ENCODE peak calls at places on chromosomes 7 and 10, in four cellular contexts. R, B, N and V are unnamed samples.

GRCh38 chr7:2932761-2933251 is 88.7 kb upstream of the GNA12 start:
- DNase-seq in R (no peak), B (no peak), N (no peak), V (no peak)

GRCh38 chr10:3654496-3654895 is 130.5 kb downstream of the KLF6 start:
- DNase-seq in R (no peak), B (no peak), N (peak; percentile 51), V (no peak)

GRCh38 chr10:55631071-55631654 is 729.9 kb downstream of the ZWINT start:
- DNase-seq in R (peak; percentile 86), B (peak; percentile 4), N (no peak), V (peak; percentile 57)

GRCh38 chr10:97539523-97540200 is 32.9 kb upstream of the ANKRD2 start:
- DNase-seq in R (peak; percentile 12), B (peak; percentile 70), N (peak; percentile 94), V (peak; percentile 77)

GRCh38 chr10:5159126-5159525 is 25.8 kb downstream of the AKR1C8 start:
- DNase-seq in R (no peak), B (no peak), N (peak; percentile 3), V (no peak)

GRCh38 chr7:80588591-80588990 is 49.9 kb upstream of the CD36 start:
- DNase-seq in R (no peak), B (no peak), N (peak; percentile 40), V (peak; percentile 32)

GRCh38 chr10:65313406-65313805 is 1612.4 kb upstream of the LRRTM3 start:
- DNase-seq in R (no peak), B (peak; percentile 25), N (no peak), V (peak; percentile 54)

GRCh38 chr7:135979674-135980660 is 2.8 kb upstream of the MTPN start:
- DNase-seq in R (no peak), B (peak; percentile 55), N (peak; percentile 61), V (peak; percentile 46)

GRCh38 chr7:151131622-151132293 is 35.7 kb downstream of the GBX1 start:
- DNase-seq in R (peak; percentile 56), B (no peak), N (no peak), V (no peak)

GRCh38 chr7:117689421-117689820 is 183.8 kb downstream of the CTTNBP2 start:
- DNase-seq in R (no peak), B (no peak), N (no peak), V (no peak)

GRCh38 chr10:103584216-103585010 is 90.9 kb downstream of the NEURL1 start:
- DNase-seq in R (no peak), B (no peak), N (no peak), V (no peak)

GRCh38 chr7:141158562-141158961 is 84.7 kb downstream of the TMEM178B start:
- DNase-seq in R (no peak), B (peak; percentile 100), N (peak; percentile 84), V (peak; percentile 99)

GRCh38 chr7:90225181-90225580 is 13.6 kb downstream of the STEAP2 start:
- DNase-seq in R (no peak), B (no peak), N (no peak), V (no peak)

GRCh38 chr10:33930079-33930478 is 595.6 kb upstream of the NRP1 start:
- DNase-seq in R (no peak), B (no peak), N (no peak), V (no peak)

GRCh38 chr7:1144269-1144771 is 15.7 kb downstream of the ZFAND2A start:
- DNase-seq in R (no peak), B (peak; percentile 29), N (peak; percentile 31), V (peak; percentile 19)
- TF ChIP-seq CTCF in R (peak; percentile 15), B (peak; percentile 44), N (no peak), V (peak; percentile 22)

GRCh38 chr7:11754933-11755332 is 77.1 kb downstream of the THSD7A start:
- DNase-seq in R (no peak), B (no peak), N (no peak), V (no peak)
- TF ChIP-seq CTCF in R (no peak), B (no peak), N (no peak), V (no peak)

GRCh38 chr10:67664936-67665335 is 31.1 kb downstream of the CTNNA3 start:
- DNase-seq in R (no peak), B (no peak), N (peak; percentile 1), V (no peak)

GRCh38 chr10:67668448-67668847 is 27.5 kb downstream of the CTNNA3 start:
- DNase-seq in R (no peak), B (peak; percentile 57), N (peak; percentile 0), V (no peak)

GRCh38 chr10:67666416-67667043 is 29.5 kb downstream of the CTNNA3 start:
- DNase-seq in R (no peak), B (no peak), N (peak; percentile 44), V (peak; percentile 29)

GRCh38 chr10:67663449-67664087 is 32.4 kb downstream of the CTNNA3 start:
- DNase-seq in R (peak; percentile 42), B (no peak), N (no peak), V (no peak)

DNA sequence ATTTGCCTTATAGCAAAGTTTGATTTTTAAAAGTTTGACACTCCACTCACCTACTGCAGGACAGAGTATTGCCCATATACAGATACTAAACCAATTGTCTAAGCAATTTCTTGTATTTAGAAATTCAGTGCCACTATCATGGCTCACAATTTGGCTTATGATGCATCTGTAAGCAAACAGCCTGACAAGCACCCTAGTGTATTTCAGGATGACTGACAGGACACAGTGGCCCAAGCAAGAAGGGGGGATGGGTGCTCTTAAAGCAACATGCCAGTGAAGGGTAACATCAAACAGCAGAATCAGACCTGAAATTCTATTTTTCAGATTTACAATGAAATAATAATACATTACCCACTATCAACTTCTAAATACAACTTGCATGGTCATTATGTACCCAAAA is 30.5 kb downstream of the CTNNA3 start:
- DNase-seq in R (no peak), B (no peak), N (no peak), V (no peak)
- TF ChIP-seq CTCF in R (no peak), B (no peak), N (no peak), V (no peak)

GRCh38 chr7:36937754-36938551 is 213.7 kb upstream of the AOAH start:
- DNase-seq in R (no peak), B (no peak), N (no peak), V (no peak)
- TF ChIP-seq CTCF in R (no peak), B (no peak), N (no peak), V (no peak)

GRCh38 chr7:45984386-45985295 is 63.6 kb upstream of the IGFBP3 start:
- DNase-seq in R (no peak), B (no peak), N (no peak), V (no peak)
- TF ChIP-seq CTCF in R (no peak), B (peak; percentile 11), N (no peak), V (no peak)

DNA sequence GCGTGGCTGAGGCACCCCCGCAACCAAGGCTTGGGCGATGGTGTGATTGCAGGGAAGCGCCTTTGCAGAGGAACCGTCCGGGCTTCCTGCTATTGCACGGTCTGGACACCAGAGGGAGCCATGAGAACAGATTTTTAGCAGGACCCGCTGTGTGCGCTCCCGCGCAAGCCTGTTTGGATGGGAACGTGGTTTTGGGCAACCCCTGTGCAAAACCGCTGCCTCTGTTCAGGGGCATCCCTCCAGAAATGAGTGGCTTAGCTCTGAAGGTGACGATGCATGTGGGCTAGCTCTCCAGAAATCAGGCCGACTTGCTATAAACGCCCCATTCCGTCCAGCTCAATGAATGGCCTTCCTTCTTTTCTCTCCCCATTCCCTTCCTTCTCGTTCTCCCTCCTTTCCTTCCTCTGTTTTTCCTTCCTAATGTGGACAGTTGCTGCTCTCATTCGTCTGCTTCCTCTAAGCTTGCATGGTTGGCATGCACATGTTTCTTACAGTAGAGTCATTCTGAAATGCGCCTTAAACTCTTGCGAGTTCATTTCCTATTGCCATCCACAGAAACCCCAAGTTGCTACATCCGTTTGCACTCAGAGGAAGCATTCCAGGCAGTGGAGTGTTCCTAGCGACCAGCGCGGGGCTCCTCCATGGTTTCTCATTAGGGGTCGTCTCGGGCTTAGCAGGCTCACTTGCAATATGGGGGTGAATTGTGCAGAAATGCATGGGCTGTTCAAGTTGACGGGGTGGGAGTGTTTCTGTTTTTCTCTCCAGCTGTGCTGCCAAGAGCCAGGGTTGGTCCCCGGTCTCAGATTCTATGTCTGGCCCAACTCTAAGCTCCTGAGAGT is 302.5 kb upstream of the GALNT17 start:
- DNase-seq in R (peak; percentile 83), B (peak; percentile 67), N (peak; percentile 61), V (peak; percentile 50)
- TF ChIP-seq CTCF in R (peak; percentile 91), B (peak; percentile 90), N (peak; percentile 88), V (peak; percentile 80)

GRCh38 chr7:114217026-114217425 is 197.6 kb upstream of the FOXP2 start:
- DNase-seq in R (no peak), B (no peak), N (no peak), V (no peak)
- TF ChIP-seq CTCF in R (no peak), B (peak; percentile 42), N (no peak), V (no peak)

DNA sequence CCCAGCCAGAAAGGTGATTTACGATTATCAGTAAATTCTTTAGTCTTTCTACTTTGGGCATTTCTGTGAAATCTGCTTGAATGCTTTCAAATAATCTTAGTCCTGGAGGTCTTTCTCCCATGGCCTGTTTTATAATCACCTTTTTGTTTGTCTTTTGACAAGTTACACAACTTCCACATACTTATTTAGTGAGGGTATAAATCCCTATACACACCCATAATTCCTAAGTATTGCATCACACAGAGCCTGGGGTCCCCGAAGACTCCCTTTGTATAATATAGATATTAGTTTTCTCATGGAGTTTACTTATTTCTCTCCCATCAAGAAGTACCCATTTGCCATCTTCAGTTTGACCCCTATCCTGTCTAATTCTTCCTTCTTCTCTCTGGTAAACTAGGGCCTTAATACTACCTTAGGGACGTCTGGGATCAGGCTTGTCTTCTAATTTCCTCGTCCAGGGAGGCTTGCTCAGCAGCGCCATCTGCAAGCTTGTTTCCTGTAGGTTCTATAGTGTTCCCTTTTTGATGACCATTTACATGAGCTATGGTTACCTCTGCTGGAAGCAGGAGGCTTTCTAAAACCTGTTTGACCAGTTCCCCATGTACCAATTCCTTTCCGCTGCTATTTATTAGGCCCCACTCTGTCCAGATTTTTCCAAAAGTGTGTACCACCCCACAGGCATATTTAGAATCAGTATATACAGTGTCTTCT is 8.1 kb downstream of the DNAH11 start:
- DNase-seq in R (no peak), B (no peak), N (no peak), V (no peak)
- TF ChIP-seq CTCF in R (no peak), B (no peak), N (no peak), V (no peak)

DNA sequence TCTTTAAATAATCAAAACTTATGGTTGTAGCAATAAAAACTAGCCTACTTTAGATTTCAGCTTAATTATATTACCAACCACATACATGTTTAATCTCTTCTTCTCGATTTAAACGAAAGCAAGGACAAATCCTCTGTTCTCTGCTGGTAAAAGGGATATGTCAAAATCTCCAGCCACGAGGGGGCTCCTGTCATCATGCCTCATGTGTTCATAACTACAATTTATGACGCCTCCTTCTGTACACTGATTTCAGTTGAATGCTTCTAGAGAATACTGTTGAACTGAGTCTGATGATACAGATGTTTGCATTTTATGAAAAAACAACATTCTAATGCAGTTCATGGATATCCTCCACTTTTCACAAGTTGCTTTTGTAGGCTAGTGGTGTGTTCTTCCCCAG is 220.0 kb upstream of the DPP6 start:
- DNase-seq in R (no peak), B (no peak), N (no peak), V (no peak)
- TF ChIP-seq CTCF in R (no peak), B (no peak), N (no peak), V (no peak)